ENCODE peak calls at places on chromosomes 13 and 19, in ten cellular contexts. Y is neuronal stem cell; S is left lung; P is naive thymus-derived CD4-positive, alpha-beta T cell; T is hepatocyte; V is cardiac muscle cell; L is lung; I is CD8-positive, alpha-beta memory T cell; N is fibroblast of lung; R is right cardiac atrium. G is an unnamed sample.

GRCh38 chr13:82330499-82330898 is 1551.8 kb downstream of the SLITRK1 start:
- DNase-seq in Y (no peak), L (no peak), V (no peak), P (no peak), I (no peak), N (peak; percentile 5), R (no peak), S (no peak), T (no peak), G (no peak)

GRCh38 chr19:2039082-2039958 is 11.7 kb downstream of the MKNK2 start:
- DNase-seq in L (no peak), P (no peak), T (peak; percentile 16), R (peak; percentile 65), V (no peak), Y (no peak), I (no peak), N (no peak), S (peak; percentile 79), G (no peak)

GRCh38 chr13:64675256-64675892 is 2554.8 kb downstream of the PCDH9 start:
- DNase-seq in L (no peak), Y (no peak), N (peak; percentile 22), V (no peak), P (no peak), R (no peak), T (peak; percentile 13), S (no peak), I (no peak), G (no peak)

GRCh38 chr19:55605637-55606470 is at the start of gene ZNF865:
- DNase-seq in P (peak; percentile 76), N (peak; percentile 84), L (peak; percentile 80), I (peak; percentile 62), T (peak; percentile 94), V (peak; percentile 90), S (peak; percentile 83), R (peak; percentile 84), Y (no peak), G (peak; percentile 73)

GRCh38 chr13:113989585-113990300 is 15.9 kb upstream of the C13orf46 start:
- DNase-seq in R (no peak), Y (no peak), L (no peak), T (no peak), S (peak; percentile 20), P (no peak), I (no peak), V (no peak), N (no peak), G (no peak)

GRCh38 chr13:77457989-77458388 is 77.5 kb upstream of the SCEL start:
- DNase-seq in T (no peak), S (no peak), L (no peak), N (no peak), I (no peak), Y (no peak), R (no peak), P (no peak), V (no peak), G (no peak)

GRCh38 chr13:27405521-27406134 is 18.8 kb upstream of the GTF3A start:
- DNase-seq in N (no peak), V (no peak), R (no peak), S (no peak), T (no peak), Y (no peak), L (no peak), P (no peak), I (no peak), G (no peak)

GRCh38 chr13:45074721-45075120 is 45.6 kb upstream of the GTF2F2 start:
- DNase-seq in S (no peak), N (no peak), R (no peak), Y (no peak), T (no peak), L (no peak), I (no peak), V (no peak), P (no peak), G (no peak)

GRCh38 chr13:35499131-35500051 is 22.9 kb upstream of the MAB21L1 start:
- DNase-seq in Y (no peak), R (no peak), V (peak; percentile 72), T (no peak), S (no peak), P (no peak), L (no peak), N (no peak), I (no peak), G (no peak)

GRCh38 chr13:34941436-34941834 is 635 bp upstream of the NBEA start:
- DNase-seq in P (no peak), T (no peak), N (no peak), Y (no peak), S (no peak), I (no peak), V (peak; percentile 24), R (no peak), L (no peak), G (no peak)

GRCh38 chr19:32824906-32825608 is 44.5 kb downstream of the SLC7A9 start:
- DNase-seq in V (no peak), S (no peak), R (no peak), P (no peak), Y (peak; percentile 33), N (no peak), T (no peak), L (no peak), I (no peak), G (no peak)

GRCh38 chr19:56405062-56405461 is 930 bp downstream of the ZNF583 start:
- DNase-seq in L (no peak), S (no peak), R (no peak), Y (no peak), N (no peak), V (no peak), P (no peak), I (no peak), T (no peak), G (no peak)

GRCh38 chr13:51801631-51802099 is 2.3 kb downstream of the DHRS12 start:
- DNase-seq in I (no peak), S (no peak), Y (peak; percentile 64), L (peak; percentile 76), V (no peak), N (no peak), P (no peak), T (no peak), R (peak; percentile 91), G (no peak)

GRCh38 chr13:91307887-91308286 is 39.6 kb upstream of the MIR17HG start:
- DNase-seq in P (no peak), L (no peak), V (no peak), Y (no peak), T (no peak), N (no peak), S (no peak), R (no peak), I (no peak), G (no peak)

GRCh38 chr13:21322304-21322965 is 136.7 kb downstream of the ZDHHC20 start:
- DNase-seq in R (no peak), L (no peak), Y (no peak), I (no peak), T (no peak), S (no peak), P (no peak), N (no peak), V (no peak), G (no peak)

GRCh38 chr13:113489549-113490495 is 689 bp downstream of the DCUN1D2 start:
- DNase-seq in T (peak; percentile 69), P (peak; percentile 25), I (peak; percentile 18), S (no peak), L (peak; percentile 37), Y (peak; percentile 17), R (no peak), N (peak; percentile 44), V (peak; percentile 38), G (peak; percentile 17)

GRCh38 chr19:38666662-38667448 is 19.4 kb downstream of the ACTN4 start:
- DNase-seq in I (peak; percentile 42), P (no peak), L (no peak), Y (peak; percentile 70), S (no peak), N (peak; percentile 74), R (peak; percentile 81), T (peak; percentile 79), V (peak; percentile 30), G (peak; percentile 33)

GRCh38 chr13:99307648-99308339 is 595 bp upstream of the GPR183 start:
- DNase-seq in V (peak; percentile 82), T (peak; percentile 63), L (peak; percentile 74), N (peak; percentile 44), I (peak; percentile 33), R (peak; percentile 51), P (peak; percentile 44), Y (no peak), S (no peak), G (no peak)

GRCh38 chr13:27449936-27450828 is at the start of gene MTIF3:
- DNase-seq in R (peak; percentile 98), T (peak; percentile 98), V (peak; percentile 97), L (peak; percentile 95), I (peak; percentile 97), N (peak; percentile 90), S (peak; percentile 97), P (peak; percentile 98), Y (peak; percentile 90), G (peak; percentile 98)

GRCh38 chr19:48638831-48639381 is 1.7 kb upstream of the DBP start:
- DNase-seq in I (no peak), N (no peak), Y (no peak), P (peak; percentile 32), V (no peak), T (peak; percentile 25), S (no peak), L (no peak), R (peak; percentile 70), G (no peak)

GRCh38 chr19:1038995-1039645 is 787 bp upstream of the ABCA7 start:
- DNase-seq in Y (no peak), T (no peak), R (peak; percentile 46), L (no peak), P (no peak), V (no peak), S (peak; percentile 57), N (peak; percentile 44), I (peak; percentile 34), G (peak; percentile 29)

GRCh38 chr19:34359954-34360315 is 5.1 kb upstream of the GPI start:
- DNase-seq in Y (no peak), V (no peak), N (no peak), I (no peak), P (no peak), L (no peak), S (peak; percentile 36), T (no peak), R (peak; percentile 29), G (no peak)
- H3K4me3 ChIP-seq in Y (no peak overlapping the region), V (peak overlapping the region; percentile 5), N (peak overlapping the region; percentile 42), I (peak overlapping the region; percentile 67), P (peak overlapping the region; percentile 55), L (no peak overlapping the region), S (peak overlapping the region; percentile 32), T (no peak overlapping the region), R (peak overlapping the region; percentile 8), G (peak overlapping the region; percentile 52)

GRCh38 chr19:40055832-40056504 is at the start of gene ZNF780B:
- DNase-seq in V (peak; percentile 75), N (peak; percentile 61), R (peak; percentile 78), I (peak; percentile 65), P (peak; percentile 76), T (peak; percentile 67), L (peak; percentile 70), S (peak; percentile 87), Y (peak; percentile 15), G (peak; percentile 72)
- H3K27ac ChIP-seq in V (peak within 1 kb of the TSS; percentile 35), N (peak within 1 kb of the TSS; percentile 78), R (peak within 1 kb of the TSS; percentile 53), I (peak within 1 kb of the TSS; percentile 72), P (peak within 1 kb of the TSS; percentile 89), T (peak within 1 kb of the TSS; percentile 76), L (peak within 1 kb of the TSS; percentile 75), S (peak within 1 kb of the TSS; percentile 77), Y (no peak within 1 kb of the TSS), G (peak within 1 kb of the TSS; percentile 72)

GRCh38 chr19:54151362-54152035 is 8.0 kb downstream of the LENG1 start:
- DNase-seq in N (no peak), I (no peak), L (no peak), Y (no peak), V (no peak), R (no peak), T (no peak), S (no peak), P (no peak), G (no peak)
- H3K4me3 ChIP-seq in N (no peak overlapping the region), I (no peak overlapping the region), L (no peak overlapping the region), Y (no peak overlapping the region), V (no peak overlapping the region), R (no peak overlapping the region), T (no peak overlapping the region), S (no peak overlapping the region), P (no peak overlapping the region), G (no peak overlapping the region)

GRCh38 chr13:96093296-96094006 is 3.5 kb downstream of the HS6ST3 start:
- DNase-seq in N (no peak), I (no peak), R (no peak), Y (no peak), L (no peak), T (no peak), V (no peak), P (no peak), S (no peak), G (no peak)
- H3K27ac ChIP-seq in N (no peak overlapping the region), I (no peak overlapping the region), R (no peak overlapping the region), Y (no peak overlapping the region), L (no peak overlapping the region), T (no peak overlapping the region), V (no peak overlapping the region), P (no peak overlapping the region), S (no peak overlapping the region), G (no peak overlapping the region)